ENCODE peak calls at places on chromosome X, in four cellular contexts. P is Panc1; X is activated T-helper 1 cell treated with anti-CD3 and anti-CD28 coated beads, Interleukin-2, amount 50 U/mL, for 16 hours; G is sigmoid colon. N is an unnamed sample.

GRCh38 chrX:136879001-136879667 is 1.4 kb downstream of the RBMX start:
- DNase-seq in G (no peak), X (no peak), P (no peak), N (no peak)

GRCh38 chrX:70664726-70665125 is 220.1 kb downstream of the DLG3 start:
- DNase-seq in X (no peak), P (no peak), G (no peak), N (no peak)

GRCh38 chrX:56343231-56343630 is 111.1 kb downstream of the KLF8 start:
- DNase-seq in P (no peak), X (no peak), G (no peak), N (no peak)

GRCh38 chrX:21875013-21875412 is 19.2 kb downstream of the YY2 start:
- DNase-seq in X (no peak), P (no peak), G (no peak), N (no peak)

GRCh38 chrX:121010218-121010617 is 24.7 kb upstream of the CT47A1 start:
- DNase-seq in P (no peak), X (no peak), G (no peak), N (no peak)

GRCh38 chrX:72526534-72527508 is 45.8 kb downstream of the HDAC8 start:
- DNase-seq in G (no peak), X (no peak), P (no peak), N (peak)

GRCh38 chrX:117483950-117484349 is 632.7 kb downstream of the KLHL13 start:
- DNase-seq in P (no peak), X (no peak), G (no peak), N (no peak)

GRCh38 chrX:17328837-17329236 is 46.2 kb upstream of the NHS start:
- DNase-seq in X (no peak), P (no peak), G (no peak), N (no peak)

GRCh38 chrX:134382821-134383220 is 77.1 kb upstream of the HPRT1 start:
- DNase-seq in G (no peak), P (no peak), X (no peak), N (no peak)

GRCh38 chrX:148501121-148502066 is 977 bp downstream of the AFF2 start:
- DNase-seq in X (no peak), G (no peak), P (no peak), N (no peak)

GRCh38 chrX:30181353-30181752 is 34.0 kb upstream of the MAGEB2 start:
- DNase-seq in G (no peak), X (no peak), P (no peak), N (no peak)

GRCh38 chrX:34557733-34558132 is 99.4 kb downstream of the TMEM47 start:
- DNase-seq in X (no peak), P (no peak), G (no peak), N (no peak)

GRCh38 chrX:72245461-72246089 is 6.7 kb upstream of the ERCC6L start:
- DNase-seq in G (no peak), X (no peak), P (no peak), N (peak)

GRCh38 chrX:81316163-81316562 is 114.3 kb downstream of the SH3BGRL start:
- DNase-seq in G (no peak), X (no peak), P (no peak), N (no peak)

GRCh38 chrX:103607385-103608304 is at the start of gene TCEAL3:
- DNase-seq in P (no peak), G (peak), X (no peak), N (peak)

GRCh38 chrX:103584606-103585005 is 709 bp upstream of the TCEAL4 start:
- DNase-seq in P (no peak), X (no peak), G (no peak), N (no peak)

GRCh38 chrX:118528089-118528753 is 32.6 kb downstream of the DOCK11 start:
- DNase-seq in G (no peak), X (peak), P (no peak), N (peak)

GRCh38 chrX:115584715-115585114 is 23.7 kb downstream of the PLS3 start:
- DNase-seq in X (no peak), G (no peak), P (no peak), N (no peak)

GRCh38 chrX:71911731-71912050 is 1.0 kb downstream of the NHSL2 start:
- DNase-seq in X (no peak), G (peak), P (no peak), N (no peak)

GRCh38 chrX:149829751-149830191 is 48.0 kb downstream of the MAGEA9 start:
- DNase-seq in P (no peak), X (no peak), G (no peak), N (no peak)

GRCh38 chrX:41720125-41720780 is 3.7 kb upstream of the GPR82 start:
- DNase-seq in G (no peak), P (no peak), X (no peak), N (peak)

GRCh38 chrX:131621650-131622049 is 77.8 kb downstream of the OR13H1 start:
- DNase-seq in G (no peak), X (no peak), P (no peak), N (no peak)

GRCh38 chrX:1487401-1487800 is 34.7 kb upstream of the ASMTL start:
- DNase-seq in P (no peak), X (no peak), G (peak), N (no peak)

GRCh38 chrX:149572743-149573142 is 14.5 kb downstream of the MAGEA9B start:
- DNase-seq in X (no peak), G (peak), P (no peak), N (no peak)

GRCh38 chrX:148741441-148741840 is 241.0 kb downstream of the AFF2 start:
- DNase-seq in X (no peak), G (no peak), P (no peak), N (no peak)

GRCh38 chrX:55489315-55490009 is at the start of gene USP51:
- DNase-seq in X (peak), P (no peak), G (peak), N (peak)

GRCh38 chrX:9678215-9678980 is 87.2 kb downstream of the GPR143 start:
- DNase-seq in X (no peak), G (no peak), P (no peak), N (no peak)

GRCh38 chrX:153669174-153669890 is 4.3 kb downstream of the PNCK start:
- DNase-seq in X (peak), G (peak), P (no peak), N (no peak)

GRCh38 chrX:45557390-45557789 is 356.7 kb upstream of the DIPK2B start:
- DNase-seq in G (no peak), P (no peak), X (no peak), N (no peak)

GRCh38 chrX:148268646-148269045 is 231.8 kb upstream of the AFF2 start:
- DNase-seq in P (no peak), X (no peak), G (no peak), N (no peak)

GRCh38 chrX:69968956-69969355 is 80.8 kb downstream of the AWAT2 start:
- DNase-seq in P (no peak), G (no peak), X (no peak), N (no peak)

GRCh38 chrX:24203072-24203808 is 53.7 kb downstream of the ZFX start:
- DNase-seq in P (no peak), G (no peak), X (no peak), N (no peak)

GRCh38 chrX:40845331-40845911 is 110.1 kb upstream of the MED14 start:
- DNase-seq in P (no peak), X (no peak), G (no peak), N (no peak)

GRCh38 chrX:29082558-29082957 is 495.3 kb downstream of the IL1RAPL1 start:
- DNase-seq in P (no peak), G (no peak), X (no peak), N (no peak)

GRCh38 chrX:69314436-69315348 is 149.4 kb upstream of the PJA1 start:
- DNase-seq in G (no peak), P (no peak), X (no peak), N (no peak)

GRCh38 chrX:81377329-81377728 is 175.4 kb downstream of the SH3BGRL start:
- DNase-seq in G (no peak), X (no peak), P (peak), N (no peak)

GRCh38 chrX:6293716-6294115 is 65.0 kb upstream of the NLGN4X start:
- DNase-seq in G (no peak), X (no peak), P (no peak), N (no peak)

GRCh38 chrX:130100180-130100579 is 10.1 kb downstream of the ELF4 start:
- DNase-seq in P (no peak), G (peak), X (no peak), N (no peak)

GRCh38 chrX:10725071-10725470 is 104.7 kb upstream of the MID1 start:
- DNase-seq in X (no peak), P (no peak), G (no peak), N (no peak)

GRCh38 chrX:14095702-14096101 is 66.0 kb upstream of the GEMIN8 start:
- DNase-seq in X (no peak), P (peak), G (no peak), N (no peak)